ENCODE peak calls at places on chromosomes 5 and 9, in seven cellular contexts. U is GM23248, N is NCI-H2107, X is RCC 7860, Z is neural crest cell, B is mesenchymal stem cell, C is hypothalamus. I is an unnamed sample.

GRCh38 chr9:125988479-125989050 is 241.4 kb downstream of the PBX3 start:
- DNase-seq in U (no peak), N (no peak), X (no peak), Z (no peak), B (no peak), C (no peak), I (no peak)

GRCh38 chr9:35385042-35385441 is 104.9 kb upstream of the RUSC2 start:
- DNase-seq in U (peak), N (no peak), X (no peak), Z (no peak), B (peak), C (no peak), I (no peak)

GRCh38 chr9:137311171-137311970 is 9.3 kb upstream of the NRARP start:
- DNase-seq in U (peak), N (peak), X (no peak), Z (no peak), B (no peak), C (no peak), I (no peak)

GRCh38 chr5:91318727-91319126 is 64.4 kb downstream of the ARRDC3 start:
- DNase-seq in U (no peak), N (no peak), X (no peak), Z (no peak), B (no peak), C (no peak), I (no peak)

GRCh38 chr5:116524966-116525365 is 49.7 kb downstream of the SEMA6A start:
- DNase-seq in U (no peak), N (no peak), X (no peak), Z (no peak), B (no peak), C (no peak), I (no peak)

GRCh38 chr9:16143947-16144890 is 591.4 kb downstream of the CCDC171 start:
- DNase-seq in U (no peak), N (no peak), X (no peak), Z (no peak), B (no peak), C (no peak), I (no peak)

GRCh38 chr5:117590944-117591343 is 1016.3 kb upstream of the SEMA6A start:
- DNase-seq in U (no peak), N (no peak), X (no peak), Z (no peak), B (peak), C (no peak), I (no peak)

GRCh38 chr9:31490551-31491106 is 893.8 kb upstream of the ACO1 start:
- DNase-seq in U (no peak), N (no peak), X (no peak), Z (no peak), B (no peak), C (no peak), I (no peak)

GRCh38 chr9:69097053-69097452 is 61.5 kb downstream of the FXN start:
- DNase-seq in U (peak), N (no peak), X (peak), Z (no peak), B (peak), C (no peak), I (no peak)